ENCODE peak calls at places on chromosomes 4 and X, in seven cellular contexts. R is lower lobe of right lung; X is esophagus squamous epithelium; O is fibroblast of pulmonary artery; Z is astrocyte; P is CD8-positive, alpha-beta T cell; N is left ventricle myocardium inferior. W is an unnamed sample.

GRCh38 chr4:130125468-130125867 is 1029.5 kb downstream of the C4orf33 start:
- DNase-seq in N (no peak), R (no peak), O (peak), Z (no peak), X (no peak), P (no peak), W (no peak)

GRCh38 chrX:136953867-136954787 is 73.6 kb upstream of the RBMX start:
- DNase-seq in O (peak), X (peak), R (peak), Z (peak), P (peak), N (peak), W (peak)

GRCh38 chr4:38967260-38968095 is 64.7 kb downstream of the TMEM156 start:
- DNase-seq in X (no peak), Z (peak), N (no peak), O (peak), P (no peak), R (no peak), W (peak)

GRCh38 chrX:27751976-27752375 is 55.8 kb upstream of the MAGEB10 start:
- DNase-seq in R (no peak), Z (no peak), O (peak), P (no peak), N (no peak), X (no peak), W (no peak)

GRCh38 chr4:8176547-8177399 is 18.2 kb upstream of the ABLIM2 start:
- DNase-seq in X (no peak), Z (peak), N (no peak), P (peak), O (peak), R (peak), W (no peak)

GRCh38 chr4:6263541-6264540 is 5.8 kb upstream of the WFS1 start:
- DNase-seq in P (peak), N (no peak), R (peak), O (peak), X (no peak), Z (peak), W (peak)

GRCh38 chrX:11437642-11438379 is 144.6 kb downstream of the AMELX start:
- DNase-seq in X (no peak), Z (peak), R (peak), P (no peak), O (peak), N (peak), W (no peak)

GRCh38 chrX:94908648-94909047 is 1234.6 kb downstream of the FAM133A start:
- DNase-seq in R (no peak), N (no peak), X (no peak), O (no peak), Z (no peak), P (no peak), W (no peak)

GRCh38 chr4:98657531-98658286 is 702 bp downstream of the TSPAN5 start:
- DNase-seq in O (peak), N (peak), Z (peak), P (peak), R (no peak), X (no peak), W (no peak)

GRCh38 chr4:152454398-152455011 is 81.4 kb downstream of the FBXW7 start:
- DNase-seq in O (peak), N (no peak), Z (peak), R (no peak), X (no peak), P (no peak), W (no peak)

GRCh38 chr4:15695240-15695699 is 7.6 kb upstream of the BST1 start:
- DNase-seq in X (no peak), Z (peak), R (no peak), O (peak), P (no peak), N (no peak), W (peak)

GRCh38 chr4:119939066-119939995 is 127.3 kb downstream of the MAD2L1 start:
- DNase-seq in P (no peak), R (no peak), O (no peak), N (no peak), Z (peak), X (no peak), W (no peak)

GRCh38 chrX:70437011-70437410 is 7.6 kb upstream of the DLG3 start:
- DNase-seq in P (no peak), O (peak), Z (no peak), R (no peak), X (no peak), N (no peak), W (no peak)

GRCh38 chr4:37970702-37971101 is 10.5 kb downstream of the PTTG2 start:
- DNase-seq in Z (peak), X (peak), N (peak), R (peak), P (peak), O (peak), W (no peak)

GRCh38 chr4:48065587-48066052 is 49.0 kb downstream of the NIPAL1 start:
- DNase-seq in N (no peak), X (no peak), P (no peak), O (no peak), R (no peak), Z (no peak), W (no peak)

GRCh38 chr4:182142146-182143085 is 100.8 kb upstream of the TENM3 start:
- DNase-seq in N (no peak), Z (peak), O (peak), X (no peak), P (no peak), R (no peak), W (no peak)

GRCh38 chr4:159014896-159015295 is 88.0 kb upstream of the RAPGEF2 start:
- DNase-seq in N (no peak), P (no peak), O (no peak), R (no peak), Z (no peak), X (no peak), W (peak)

GRCh38 chr4:24642941-24643628 is 58.7 kb upstream of the DHX15 start:
- DNase-seq in X (no peak), R (no peak), Z (peak), O (peak), P (no peak), N (no peak), W (peak)

GRCh38 chr4:144463896-144464295 is 182.1 kb upstream of the HHIP start:
- DNase-seq in R (no peak), O (no peak), Z (no peak), P (no peak), N (no peak), X (no peak), W (no peak)

GRCh38 chr4:15965325-15965724 is 2.4 kb upstream of the FGFBP2 start:
- DNase-seq in Z (no peak), R (no peak), N (no peak), X (no peak), O (no peak), P (no peak), W (no peak)

GRCh38 chr4:28092610-28093009 is 1232.0 kb downstream of the STIM2 start:
- DNase-seq in N (no peak), P (no peak), Z (no peak), R (no peak), X (no peak), O (no peak), W (no peak)

GRCh38 chrX:30212172-30212571 is 3.2 kb upstream of the MAGEB2 start:
- DNase-seq in R (no peak), X (no peak), N (no peak), Z (no peak), P (no peak), O (no peak), W (no peak)

GRCh38 chr4:185265942-185266341 is 56.5 kb downstream of the SNX25 start:
- DNase-seq in R (no peak), O (no peak), P (no peak), N (no peak), X (no peak), Z (peak), W (no peak)

GRCh38 chr4:38788327-38788726 is 5.5 kb upstream of the TLR10 start:
- DNase-seq in R (no peak), Z (peak), N (no peak), X (no peak), O (peak), P (no peak), W (no peak)

GRCh38 chr4:19905006-19905405 is 346.7 kb upstream of the SLIT2 start:
- DNase-seq in O (no peak), P (no peak), N (no peak), R (no peak), X (no peak), Z (no peak), W (no peak)

GRCh38 chr4:97073194-97073593 is 1070.1 kb downstream of the STPG2 start:
- DNase-seq in R (no peak), Z (peak), N (no peak), P (no peak), X (no peak), O (no peak), W (no peak)

GRCh38 chr4:143531368-143531767 is 17.9 kb downstream of the SMARCA5 start:
- DNase-seq in Z (no peak), O (peak), P (no peak), R (no peak), N (no peak), X (no peak), W (no peak)

GRCh38 chr4:14446311-14446710 is 556.0 kb upstream of the CPEB2 start:
- DNase-seq in N (no peak), Z (peak), X (no peak), P (no peak), O (no peak), R (no peak), W (no peak)

GRCh38 chr4:156786713-156787112 is 184.9 kb downstream of the PDGFC start:
- DNase-seq in X (no peak), R (no peak), N (no peak), O (no peak), Z (no peak), P (no peak), W (no peak)

GRCh38 chr4:124111922-124112321 is 600.6 kb downstream of the ANKRD50 start:
- DNase-seq in O (peak), Z (peak), N (no peak), P (no peak), X (no peak), R (no peak), W (peak)
- TF ChIP-seq CTCF in O (peak), Z (peak), N (peak), P (no peak), X (peak), R (peak), W (peak)

GRCh38 chr4:108172231-108172779 is 3.6 kb upstream of the LEF1 start:
- DNase-seq in O (no peak), R (no peak), P (peak), X (no peak), N (no peak), Z (peak), W (no peak)

GRCh38 chr4:108171541-108172230 is 3.0 kb upstream of the LEF1 start:
- DNase-seq in O (no peak), Z (no peak), N (no peak), R (no peak), X (no peak), P (peak), W (no peak)

GRCh38 chr4:108175966-108176365 is 7.2 kb upstream of the LEF1 start:
- DNase-seq in X (no peak), N (no peak), O (no peak), R (no peak), Z (no peak), P (no peak), W (no peak)

GRCh38 chr4:108172780-108173598 is 4.3 kb upstream of the LEF1 start:
- DNase-seq in Z (peak), X (no peak), O (peak), P (peak), R (peak), N (no peak), W (no peak)

DNA sequence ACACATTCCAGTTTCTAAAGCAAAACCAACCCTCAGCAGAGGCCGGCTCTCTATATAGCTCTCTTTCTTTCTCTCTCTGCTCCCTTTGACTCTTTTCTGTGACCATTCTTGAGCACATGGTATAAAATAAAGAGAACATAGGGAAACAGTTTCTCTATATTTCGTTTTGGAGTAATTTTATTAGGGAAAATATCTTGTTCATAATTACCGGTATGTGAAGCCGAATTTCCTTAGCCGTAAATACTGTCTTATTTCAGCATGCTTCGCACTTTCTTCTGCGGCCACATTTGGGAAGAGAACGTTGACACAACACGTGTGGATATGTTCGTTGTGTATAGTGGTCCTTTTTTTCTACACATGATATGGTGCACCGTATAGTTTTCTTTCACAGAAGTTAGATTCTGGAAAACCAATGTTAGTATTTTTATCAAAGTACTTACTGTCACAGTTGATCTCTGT is 4.9 kb upstream of the LEF1 start:
- DNase-seq in N (no peak), O (no peak), R (no peak), X (no peak), Z (no peak), P (no peak), W (no peak)
- H3K4me3 ChIP-seq in N (peak), O (peak), R (peak), X (peak), Z (peak), P (peak), W (peak)

GRCh38 chrX:149825424-149825823 is 43.7 kb downstream of the MAGEA9 start:
- DNase-seq in R (no peak), P (peak), X (no peak), N (peak), Z (no peak), O (peak), W (no peak)
- TF ChIP-seq CTCF in R (peak), P (peak), X (peak), N (peak), Z (no peak), O (peak), W (peak)

GRCh38 chrX:40950546-40950945 is 134.7 kb upstream of the USP9X start:
- DNase-seq in Z (no peak), R (no peak), P (no peak), X (no peak), N (no peak), O (no peak), W (no peak)
- H3K4me3 ChIP-seq in Z (no peak), R (no peak), P (no peak), X (no peak), N (no peak), O (no peak), W (no peak)